ENCODE peak calls at places on chromosomes 4 and X, in nine cellular contexts. One of them, this sample, is unnamed.
A peak's percentile ranks its signal among the peaks of the same experiment; 100 is the strongest.

GRCh38 chr4:111475001-111475400 is 670.3 kb upstream of the FAM241A start:
- DNase-seq in T-cell: no peak
- DNase-seq in gastrocnemius medialis: no peak
- DNase-seq in hypothalamus: no peak
- DNase-seq in stimulated activated CD4-positive, alpha-beta T cell treated with anti-CD3 and anti-CD28 coated beads, Interleukin-4, amount 100 ng/mL, for 48 hours: no peak
- DNase-seq in neural crest cell: peak; percentile 20
- DNase-seq in choroid plexus epithelial cell: peak; percentile 55
- DNase-seq in effector CD4-positive, alpha-beta T cell: no peak
- DNase-seq in AML-193: no peak
- DNase-seq in this sample: peak; percentile 23

GRCh38 chr4:128516568-128516967 is 229.0 kb upstream of the PGRMC2 start:
- DNase-seq in T-cell: no peak
- DNase-seq in gastrocnemius medialis: no peak
- DNase-seq in hypothalamus: no peak
- DNase-seq in stimulated activated CD4-positive, alpha-beta T cell treated with anti-CD3 and anti-CD28 coated beads, Interleukin-4, amount 100 ng/mL, for 48 hours: no peak
- DNase-seq in neural crest cell: no peak
- DNase-seq in choroid plexus epithelial cell: peak; percentile 26
- DNase-seq in effector CD4-positive, alpha-beta T cell: no peak
- DNase-seq in AML-193: no peak
- DNase-seq in this sample: no peak

GRCh38 chr4:125070869-125071268 is 243.9 kb upstream of the FAT4 start:
- DNase-seq in T-cell: no peak
- DNase-seq in gastrocnemius medialis: no peak
- DNase-seq in hypothalamus: no peak
- DNase-seq in stimulated activated CD4-positive, alpha-beta T cell treated with anti-CD3 and anti-CD28 coated beads, Interleukin-4, amount 100 ng/mL, for 48 hours: no peak
- DNase-seq in neural crest cell: no peak
- DNase-seq in choroid plexus epithelial cell: no peak
- DNase-seq in effector CD4-positive, alpha-beta T cell: no peak
- DNase-seq in AML-193: no peak
- DNase-seq in this sample: no peak

GRCh38 chr4:11397146-11397545 is 31.5 kb downstream of the HS3ST1 start:
- DNase-seq in T-cell: no peak
- DNase-seq in gastrocnemius medialis: no peak
- DNase-seq in hypothalamus: no peak
- DNase-seq in stimulated activated CD4-positive, alpha-beta T cell treated with anti-CD3 and anti-CD28 coated beads, Interleukin-4, amount 100 ng/mL, for 48 hours: no peak
- DNase-seq in neural crest cell: no peak
- DNase-seq in choroid plexus epithelial cell: no peak
- DNase-seq in effector CD4-positive, alpha-beta T cell: no peak
- DNase-seq in AML-193: no peak
- DNase-seq in this sample: no peak

GRCh38 chr4:11596989-11597388 is 168.3 kb upstream of the HS3ST1 start:
- DNase-seq in T-cell: no peak
- DNase-seq in gastrocnemius medialis: no peak
- DNase-seq in hypothalamus: no peak
- DNase-seq in stimulated activated CD4-positive, alpha-beta T cell treated with anti-CD3 and anti-CD28 coated beads, Interleukin-4, amount 100 ng/mL, for 48 hours: no peak
- DNase-seq in neural crest cell: no peak
- DNase-seq in choroid plexus epithelial cell: no peak
- DNase-seq in effector CD4-positive, alpha-beta T cell: no peak
- DNase-seq in AML-193: no peak
- DNase-seq in this sample: no peak

GRCh38 chrX:40140706-40141499 is 43.1 kb upstream of the BCOR start:
- DNase-seq in T-cell: no peak
- DNase-seq in gastrocnemius medialis: peak; percentile 48
- DNase-seq in hypothalamus: peak; percentile 2
- DNase-seq in stimulated activated CD4-positive, alpha-beta T cell treated with anti-CD3 and anti-CD28 coated beads, Interleukin-4, amount 100 ng/mL, for 48 hours: no peak
- DNase-seq in neural crest cell: no peak
- DNase-seq in choroid plexus epithelial cell: no peak
- DNase-seq in effector CD4-positive, alpha-beta T cell: no peak
- DNase-seq in AML-193: no peak
- DNase-seq in this sample: no peak

GRCh38 chrX:3176439-3176820 is 135.2 kb downstream of the ARSF start:
- DNase-seq in T-cell: no peak
- DNase-seq in gastrocnemius medialis: peak; percentile 8
- DNase-seq in hypothalamus: no peak
- DNase-seq in stimulated activated CD4-positive, alpha-beta T cell treated with anti-CD3 and anti-CD28 coated beads, Interleukin-4, amount 100 ng/mL, for 48 hours: no peak
- DNase-seq in neural crest cell: no peak
- DNase-seq in choroid plexus epithelial cell: peak; percentile 70
- DNase-seq in effector CD4-positive, alpha-beta T cell: no peak
- DNase-seq in AML-193: no peak
- DNase-seq in this sample: no peak

GRCh38 chr4:150668824-150669223 is 86.9 kb downstream of the MAB21L2 start:
- DNase-seq in T-cell: no peak
- DNase-seq in gastrocnemius medialis: no peak
- DNase-seq in hypothalamus: no peak
- DNase-seq in stimulated activated CD4-positive, alpha-beta T cell treated with anti-CD3 and anti-CD28 coated beads, Interleukin-4, amount 100 ng/mL, for 48 hours: no peak
- DNase-seq in neural crest cell: no peak
- DNase-seq in choroid plexus epithelial cell: peak; percentile 4
- DNase-seq in effector CD4-positive, alpha-beta T cell: no peak
- DNase-seq in AML-193: no peak
- DNase-seq in this sample: no peak

GRCh38 chr4:97912151-97912550 is 231.1 kb downstream of the STPG2 start:
- DNase-seq in T-cell: no peak
- DNase-seq in gastrocnemius medialis: no peak
- DNase-seq in hypothalamus: no peak
- DNase-seq in stimulated activated CD4-positive, alpha-beta T cell treated with anti-CD3 and anti-CD28 coated beads, Interleukin-4, amount 100 ng/mL, for 48 hours: no peak
- DNase-seq in neural crest cell: no peak
- DNase-seq in choroid plexus epithelial cell: no peak
- DNase-seq in effector CD4-positive, alpha-beta T cell: no peak
- DNase-seq in AML-193: no peak
- DNase-seq in this sample: no peak

This sample was measured in putamen.